ENCODE peak calls at places on chromosome 2, in nine cellular contexts. O is hypothalamus, N is Calu3, Y is hepatocyte, K is tibial artery, W is Caki2, V is tibial nerve, F is ELR, A is HFF-Myc. G is an unnamed sample.

GRCh38 chr2:174844295-174844708 is 80.0 kb upstream of the CHRNA1 start:
- DNase-seq in O (no peak), N (no peak), Y (no peak), K (no peak), W (no peak), V (no peak), F (no peak), A (no peak), G (no peak)

GRCh38 chr2:213199871-213200270 is 48.5 kb upstream of the IKZF2 start:
- DNase-seq in O (no peak), N (no peak), Y (peak; percentile 17), K (no peak), W (no peak), V (no peak), F (peak; percentile 33), A (no peak), G (no peak)

GRCh38 chr2:76387294-76387693 is 676.6 kb upstream of the GCFC2 start:
- DNase-seq in O (no peak), N (no peak), Y (no peak), K (no peak), W (no peak), V (no peak), F (no peak), A (no peak), G (no peak)

GRCh38 chr2:85433511-85434089 is 15.1 kb downstream of the SH2D6 start:
- DNase-seq in O (peak; percentile 89), N (no peak), Y (peak; percentile 84), K (peak; percentile 88), W (peak; percentile 54), V (peak; percentile 81), F (peak; percentile 67), A (peak; percentile 90), G (no peak)

GRCh38 chr2:167509585-167509984 is 621.3 kb downstream of the XIRP2 start:
- DNase-seq in O (no peak), N (no peak), Y (peak; percentile 31), K (no peak), W (peak; percentile 85), V (no peak), F (peak; percentile 76), A (no peak), G (no peak)

GRCh38 chr2:6290626-6291025 is 575.1 kb downstream of the CMPK2 start:
- DNase-seq in O (no peak), N (no peak), Y (peak; percentile 30), K (no peak), W (no peak), V (no peak), F (no peak), A (no peak), G (no peak)

GRCh38 chr2:46650556-46651001 is 171.2 kb downstream of the TMEM247 start:
- DNase-seq in O (peak; percentile 76), N (peak; percentile 71), Y (peak; percentile 93), K (peak; percentile 78), W (peak; percentile 51), V (peak; percentile 56), F (peak; percentile 90), A (peak; percentile 86), G (peak; percentile 50)

GRCh38 chr2:52456759-52457377 is 1310.7 kb upstream of the CHAC2 start:
- DNase-seq in O (no peak), N (no peak), Y (peak; percentile 8), K (no peak), W (no peak), V (no peak), F (no peak), A (no peak), G (no peak)

GRCh38 chr2:203469554-203469953 is 65.5 kb downstream of the RAPH1 start:
- DNase-seq in O (no peak), N (no peak), Y (no peak), K (no peak), W (no peak), V (no peak), F (no peak), A (no peak), G (no peak)

GRCh38 chr2:223588251-223588650 is 13.9 kb downstream of the SCG2 start:
- DNase-seq in O (no peak), N (no peak), Y (no peak), K (no peak), W (no peak), V (no peak), F (no peak), A (no peak), G (no peak)

GRCh38 chr2:3584076-3584475 is 9.0 kb downstream of the RPS7 start:
- DNase-seq in O (no peak), N (no peak), Y (no peak), K (no peak), W (no peak), V (no peak), F (no peak), A (no peak), G (no peak)

GRCh38 chr2:9775999-9776685 is 67.1 kb upstream of the TAF1B start:
- DNase-seq in O (no peak), N (no peak), Y (no peak), K (no peak), W (no peak), V (no peak), F (no peak), A (no peak), G (no peak)

GRCh38 chr2:180125245-180125962 is 118.3 kb upstream of the CWC22 start:
- DNase-seq in O (peak; percentile 53), N (peak; percentile 51), Y (peak; percentile 92), K (peak; percentile 49), W (peak; percentile 91), V (no peak), F (peak; percentile 97), A (peak; percentile 85), G (peak; percentile 40)

GRCh38 chr2:72082021-72082739 is 65.5 kb downstream of the CYP26B1 start:
- DNase-seq in O (no peak), N (no peak), Y (no peak), K (no peak), W (no peak), V (no peak), F (no peak), A (no peak), G (no peak)

G was measured in progenitor cell of endocrine pancreas.